ENCODE peak calls at places on chromosomes 5 and 9, in five cellular contexts. One of them, this sample, is unnamed.

GRCh38 chr9:33287087-33287490 is 3.2 kb upstream of the NFX1 start:
- DNase-seq in prostate gland: peak; percentile 54
- DNase-seq in hypothalamus: no peak
- DNase-seq in NCI-H2081: peak; percentile 72
- DNase-seq in BJ: peak; percentile 15
- DNase-seq in this sample: peak; percentile 54

GRCh38 chr9:9318959-9319505 is 1293.8 kb downstream of the PTPRD start:
- DNase-seq in hypothalamus: no peak
- DNase-seq in BJ: no peak
- DNase-seq in prostate gland: no peak
- DNase-seq in NCI-H2081: no peak
- DNase-seq in this sample: no peak

GRCh38 chr9:36970007-36970888 is 63.8 kb downstream of the PAX5 start:
- DNase-seq in BJ: no peak
- DNase-seq in hypothalamus: no peak
- DNase-seq in prostate gland: no peak
- DNase-seq in NCI-H2081: no peak
- DNase-seq in this sample: no peak

GRCh38 chr9:734831-735511 is 106.5 kb upstream of the DMRT1 start:
- DNase-seq in prostate gland: no peak
- DNase-seq in hypothalamus: peak; percentile 25
- DNase-seq in BJ: peak; percentile 83
- DNase-seq in NCI-H2081: no peak
- DNase-seq in this sample: no peak

GRCh38 chr9:2367970-2368369 is 253.6 kb upstream of the VLDLR start:
- DNase-seq in prostate gland: no peak
- DNase-seq in NCI-H2081: no peak
- DNase-seq in BJ: no peak
- DNase-seq in hypothalamus: no peak
- DNase-seq in this sample: no peak

GRCh38 chr5:142032747-142033631 is 20.2 kb upstream of the GNPDA1 start:
- DNase-seq in prostate gland: no peak
- DNase-seq in hypothalamus: no peak
- DNase-seq in BJ: no peak
- DNase-seq in NCI-H2081: no peak
- DNase-seq in this sample: no peak

GRCh38 chr5:159463590-159464321 is 133.5 kb upstream of the IL12B start:
- DNase-seq in NCI-H2081: no peak
- DNase-seq in BJ: peak; percentile 19
- DNase-seq in hypothalamus: no peak
- DNase-seq in prostate gland: no peak
- DNase-seq in this sample: no peak

GRCh38 chr5:149166128-149166527 is 24.8 kb downstream of the ABLIM3 start:
- DNase-seq in BJ: no peak
- DNase-seq in hypothalamus: no peak
- DNase-seq in prostate gland: no peak
- DNase-seq in NCI-H2081: no peak
- DNase-seq in this sample: no peak

GRCh38 chr9:3942351-3942750 is 357.5 kb downstream of the GLIS3 start:
- DNase-seq in BJ: no peak
- DNase-seq in hypothalamus: no peak
- DNase-seq in prostate gland: no peak
- DNase-seq in NCI-H2081: no peak
- DNase-seq in this sample: no peak

GRCh38 chr5:129670944-129671343 is 77.0 kb upstream of the MINAR2 start:
- DNase-seq in prostate gland: no peak
- DNase-seq in NCI-H2081: no peak
- DNase-seq in BJ: peak; percentile 36
- DNase-seq in hypothalamus: no peak
- DNase-seq in this sample: no peak

GRCh38 chr5:167912944-167913343 is 378.5 kb upstream of the WWC1 start:
- DNase-seq in NCI-H2081: no peak
- DNase-seq in BJ: no peak
- DNase-seq in hypothalamus: no peak
- DNase-seq in prostate gland: no peak
- DNase-seq in this sample: no peak

This sample was measured in effector memory CD8-positive, alpha-beta T cell.